ENCODE peak calls at places on chromosome 17, in seven cellular contexts. One of them, this sample, is unnamed.

GRCh38 chr17:54907385-54907784 is 6.7 kb downstream of the TOM1L1 start:
- DNase-seq in glutamatergic neuron: no peak
- DNase-seq in right lobe of liver: no peak
- DNase-seq in psoas muscle: no peak
- DNase-seq in lower lobe of right lung: no peak
- DNase-seq in dorsolateral prefrontal cortex: no peak
- DNase-seq in heart right ventricle: no peak
- DNase-seq in this sample: no peak

GRCh38 chr17:73586153-73586906 is 57.9 kb downstream of the SDK2 start:
- DNase-seq in dorsolateral prefrontal cortex: no peak
- DNase-seq in right lobe of liver: no peak
- DNase-seq in glutamatergic neuron: no peak
- DNase-seq in heart right ventricle: no peak
- DNase-seq in lower lobe of right lung: no peak
- DNase-seq in psoas muscle: no peak
- DNase-seq in this sample: no peak

GRCh38 chr17:57142925-57143324 is 57.9 kb downstream of the AKAP1 start:
- DNase-seq in glutamatergic neuron: no peak
- DNase-seq in psoas muscle: no peak
- DNase-seq in right lobe of liver: no peak
- DNase-seq in lower lobe of right lung: no peak
- DNase-seq in heart right ventricle: no peak
- DNase-seq in dorsolateral prefrontal cortex: no peak
- DNase-seq in this sample: no peak

GRCh38 chr17:80950466-80951120 is 41.0 kb upstream of the CHMP6 start:
- DNase-seq in glutamatergic neuron: no peak
- DNase-seq in heart right ventricle: no peak
- DNase-seq in right lobe of liver: no peak
- DNase-seq in lower lobe of right lung: peak; percentile 30
- DNase-seq in psoas muscle: peak; percentile 36
- DNase-seq in dorsolateral prefrontal cortex: no peak
- DNase-seq in this sample: peak; percentile 8

GRCh38 chr17:77501751-77502625 is 361.2 kb downstream of the SEC14L1 start:
- DNase-seq in dorsolateral prefrontal cortex: peak; percentile 20
- DNase-seq in psoas muscle: peak; percentile 40
- DNase-seq in right lobe of liver: peak; percentile 33
- DNase-seq in glutamatergic neuron: no peak
- DNase-seq in heart right ventricle: no peak
- DNase-seq in lower lobe of right lung: no peak
- DNase-seq in this sample: no peak

GRCh38 chr17:29412780-29413565 is 22.8 kb downstream of the TAOK1 start:
- DNase-seq in heart right ventricle: no peak
- DNase-seq in dorsolateral prefrontal cortex: no peak
- DNase-seq in right lobe of liver: no peak
- DNase-seq in psoas muscle: no peak
- DNase-seq in lower lobe of right lung: no peak
- DNase-seq in glutamatergic neuron: no peak
- DNase-seq in this sample: no peak

GRCh38 chr17:43438626-43439529 is 40.1 kb downstream of the ARL4D start:
- DNase-seq in heart right ventricle: no peak
- DNase-seq in glutamatergic neuron: peak; percentile 55
- DNase-seq in psoas muscle: no peak
- DNase-seq in right lobe of liver: no peak
- DNase-seq in dorsolateral prefrontal cortex: no peak
- DNase-seq in lower lobe of right lung: no peak
- DNase-seq in this sample: no peak

GRCh38 chr17:55674107-55674506 is 48.6 kb downstream of the TMEM100 start:
- DNase-seq in glutamatergic neuron: no peak
- DNase-seq in lower lobe of right lung: no peak
- DNase-seq in right lobe of liver: no peak
- DNase-seq in dorsolateral prefrontal cortex: no peak
- DNase-seq in heart right ventricle: no peak
- DNase-seq in psoas muscle: no peak
- DNase-seq in this sample: no peak

GRCh38 chr17:40346061-40346767 is 18.3 kb downstream of the GJD3 start:
- DNase-seq in dorsolateral prefrontal cortex: no peak
- DNase-seq in psoas muscle: no peak
- DNase-seq in glutamatergic neuron: no peak
- DNase-seq in heart right ventricle: no peak
- DNase-seq in lower lobe of right lung: no peak
- DNase-seq in right lobe of liver: no peak
- DNase-seq in this sample: no peak

GRCh38 chr17:51260960-51261958 is 913 bp downstream of the UTP18 start:
- DNase-seq in heart right ventricle: peak; percentile 69
- DNase-seq in psoas muscle: peak; percentile 84
- DNase-seq in lower lobe of right lung: peak; percentile 81
- DNase-seq in dorsolateral prefrontal cortex: peak; percentile 60
- DNase-seq in right lobe of liver: peak; percentile 80
- DNase-seq in glutamatergic neuron: peak; percentile 90
- DNase-seq in this sample: peak; percentile 79

GRCh38 chr17:66691644-66692500 is 143.0 kb upstream of the CACNG5 start:
- DNase-seq in heart right ventricle: no peak
- DNase-seq in psoas muscle: no peak
- DNase-seq in right lobe of liver: no peak
- DNase-seq in glutamatergic neuron: no peak
- DNase-seq in dorsolateral prefrontal cortex: no peak
- DNase-seq in lower lobe of right lung: peak; percentile 57
- DNase-seq in this sample: no peak

GRCh38 chr17:29617481-29618271 is 5.0 kb downstream of the CORO6 start:
- DNase-seq in glutamatergic neuron: peak; percentile 74
- DNase-seq in psoas muscle: peak; percentile 88
- DNase-seq in right lobe of liver: peak; percentile 88
- DNase-seq in lower lobe of right lung: peak; percentile 92
- DNase-seq in heart right ventricle: peak; percentile 82
- DNase-seq in dorsolateral prefrontal cortex: peak; percentile 80
- DNase-seq in this sample: no peak

GRCh38 chr17:39547713-39548478 is 59.8 kb downstream of the NEUROD2 start:
- DNase-seq in psoas muscle: peak; percentile 83
- DNase-seq in right lobe of liver: peak; percentile 60
- DNase-seq in dorsolateral prefrontal cortex: peak; percentile 82
- DNase-seq in heart right ventricle: peak; percentile 69
- DNase-seq in glutamatergic neuron: peak; percentile 86
- DNase-seq in lower lobe of right lung: peak; percentile 72
- DNase-seq in this sample: peak; percentile 85

GRCh38 chr17:77528516-77529327 is 388.0 kb downstream of the SEC14L1 start:
- DNase-seq in right lobe of liver: no peak
- DNase-seq in heart right ventricle: peak; percentile 42
- DNase-seq in psoas muscle: peak; percentile 46
- DNase-seq in glutamatergic neuron: peak; percentile 81
- DNase-seq in lower lobe of right lung: no peak
- DNase-seq in dorsolateral prefrontal cortex: peak; percentile 65
- DNase-seq in this sample: peak; percentile 50

GRCh38 chr17:57234252-57235092 is 21.9 kb upstream of the MSI2 start:
- DNase-seq in psoas muscle: no peak
- DNase-seq in right lobe of liver: no peak
- DNase-seq in glutamatergic neuron: no peak
- DNase-seq in dorsolateral prefrontal cortex: no peak
- DNase-seq in heart right ventricle: no peak
- DNase-seq in lower lobe of right lung: no peak
- DNase-seq in this sample: no peak

GRCh38 chr17:67718325-67718941 is 697 bp downstream of the NOL11 start:
- DNase-seq in glutamatergic neuron: no peak
- DNase-seq in heart right ventricle: no peak
- DNase-seq in right lobe of liver: no peak
- DNase-seq in psoas muscle: no peak
- DNase-seq in dorsolateral prefrontal cortex: no peak
- DNase-seq in lower lobe of right lung: no peak
- DNase-seq in this sample: no peak

GRCh38 chr17:30570191-30570590 is 93.0 kb downstream of the GOSR1 start:
- DNase-seq in heart right ventricle: no peak
- DNase-seq in dorsolateral prefrontal cortex: no peak
- DNase-seq in lower lobe of right lung: no peak
- DNase-seq in right lobe of liver: no peak
- DNase-seq in psoas muscle: peak; percentile 1
- DNase-seq in glutamatergic neuron: no peak
- DNase-seq in this sample: no peak

GRCh38 chr17:61009619-61010018 is 332.0 kb downstream of the BCAS3 start:
- DNase-seq in lower lobe of right lung: no peak
- DNase-seq in glutamatergic neuron: no peak
- DNase-seq in right lobe of liver: no peak
- DNase-seq in psoas muscle: no peak
- DNase-seq in dorsolateral prefrontal cortex: no peak
- DNase-seq in heart right ventricle: no peak
- DNase-seq in this sample: no peak

DNA sequence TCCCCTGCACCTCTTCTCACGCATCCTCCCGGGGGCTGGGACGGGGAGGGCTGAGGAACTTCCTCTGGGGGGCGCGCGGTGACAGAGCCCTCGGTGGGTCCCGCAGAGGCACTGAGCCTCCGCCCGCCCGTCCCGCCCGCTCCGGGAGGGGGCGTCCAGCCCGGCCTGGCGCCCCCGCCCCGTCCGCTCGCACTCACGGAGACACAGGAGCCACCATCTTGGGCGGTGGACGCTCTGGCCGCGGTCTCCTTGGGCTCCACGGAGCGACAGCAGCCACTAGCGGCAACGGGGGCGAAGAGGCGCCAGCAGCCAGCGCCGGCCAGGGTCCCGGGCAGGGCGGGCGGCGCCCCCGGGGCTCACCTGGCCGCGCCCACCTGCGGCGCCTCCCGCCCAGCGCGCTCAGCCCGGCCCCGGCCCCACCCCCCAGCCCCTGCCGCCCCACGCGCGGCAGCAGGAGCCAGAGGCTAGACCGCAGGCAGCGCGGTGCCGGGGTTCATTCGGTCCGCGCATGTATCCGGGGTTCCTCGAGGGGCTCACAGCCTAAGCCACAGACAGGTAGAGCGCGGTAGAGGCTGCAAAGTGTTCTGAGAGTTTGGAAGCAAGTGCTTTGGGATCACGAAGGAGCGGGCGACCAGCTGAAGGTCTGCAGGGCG is at the start of gene C17orf113:
- DNase-seq in glutamatergic neuron: peak; percentile 80
- DNase-seq in right lobe of liver: no peak
- DNase-seq in psoas muscle: peak; percentile 82
- DNase-seq in lower lobe of right lung: peak; percentile 71
- DNase-seq in dorsolateral prefrontal cortex: peak; percentile 69
- DNase-seq in heart right ventricle: peak; percentile 59
- DNase-seq in this sample: peak; percentile 52
- TF ChIP-seq CTCF in glutamatergic neuron: peak; percentile 32
- TF ChIP-seq CTCF in right lobe of liver: peak; percentile 22
- TF ChIP-seq CTCF in psoas muscle: peak; percentile 44
- TF ChIP-seq CTCF in lower lobe of right lung: peak; percentile 35
- TF ChIP-seq CTCF in dorsolateral prefrontal cortex: peak; percentile 22
- TF ChIP-seq CTCF in heart right ventricle: peak; percentile 47
- TF ChIP-seq CTCF in this sample: peak; percentile 32

GRCh38 chr17:48051706-48052486 is 3.7 kb downstream of the NFE2L1 start:
- DNase-seq in heart right ventricle: peak; percentile 55
- DNase-seq in psoas muscle: peak; percentile 86
- DNase-seq in right lobe of liver: peak; percentile 82
- DNase-seq in lower lobe of right lung: no peak
- DNase-seq in dorsolateral prefrontal cortex: no peak
- DNase-seq in glutamatergic neuron: no peak
- DNase-seq in this sample: no peak
- TF ChIP-seq CTCF in heart right ventricle: peak; percentile 33
- TF ChIP-seq CTCF in psoas muscle: no peak
- TF ChIP-seq CTCF in right lobe of liver: no peak
- TF ChIP-seq CTCF in lower lobe of right lung: no peak
- TF ChIP-seq CTCF in dorsolateral prefrontal cortex: no peak
- TF ChIP-seq CTCF in glutamatergic neuron: no peak
- TF ChIP-seq CTCF in this sample: no peak

GRCh38 chr17:38456031-38456815 is 28.0 kb downstream of the ARHGAP23 start:
- DNase-seq in right lobe of liver: peak; percentile 26
- DNase-seq in glutamatergic neuron: no peak
- DNase-seq in heart right ventricle: no peak
- DNase-seq in psoas muscle: no peak
- DNase-seq in dorsolateral prefrontal cortex: no peak
- DNase-seq in lower lobe of right lung: no peak
- DNase-seq in this sample: no peak
- TF ChIP-seq CTCF in right lobe of liver: no peak
- TF ChIP-seq CTCF in glutamatergic neuron: no peak
- TF ChIP-seq CTCF in heart right ventricle: no peak
- TF ChIP-seq CTCF in psoas muscle: no peak
- TF ChIP-seq CTCF in dorsolateral prefrontal cortex: no peak
- TF ChIP-seq CTCF in lower lobe of right lung: peak; percentile 6
- TF ChIP-seq CTCF in this sample: peak; percentile 49

DNA sequence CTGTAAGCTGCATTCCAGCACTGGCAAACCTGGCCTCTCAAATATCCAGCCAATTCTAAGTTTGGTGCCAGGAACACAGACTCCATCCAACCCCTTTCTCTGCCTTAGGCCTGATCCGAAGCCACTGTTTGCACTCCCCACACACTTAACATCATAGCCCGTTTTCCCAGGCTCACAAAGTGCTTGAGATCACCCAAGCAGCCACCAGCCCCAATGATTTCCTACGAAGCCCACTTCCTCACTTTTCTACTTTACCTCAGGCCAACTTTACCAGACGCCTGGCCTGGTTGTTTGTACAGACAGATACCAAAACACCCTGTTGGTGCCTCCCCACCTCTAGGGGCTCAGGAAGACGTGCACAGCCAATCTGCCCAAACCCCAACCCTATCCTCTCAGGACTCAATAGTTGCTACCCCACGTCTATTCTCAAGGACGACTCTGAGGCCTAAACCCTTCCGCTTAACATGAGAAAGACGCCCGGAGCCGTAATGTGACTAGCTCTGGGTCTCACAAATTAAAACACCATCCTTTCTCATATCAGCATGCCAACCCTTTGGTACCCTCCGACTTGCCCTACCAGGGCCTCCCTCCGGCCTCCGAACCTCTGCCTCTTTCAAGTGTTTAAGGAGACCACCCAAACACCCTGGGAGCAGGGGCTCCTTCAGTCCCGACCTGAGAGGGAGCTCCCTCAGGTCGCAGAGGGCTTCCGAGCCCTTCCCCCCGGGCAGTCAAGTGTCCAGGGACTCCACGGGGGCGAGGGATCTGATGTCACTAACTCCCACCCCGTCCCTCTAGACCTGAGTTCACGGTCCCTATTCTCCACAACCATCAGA is 3.4 kb upstream of the PER1 start:
- DNase-seq in psoas muscle: no peak
- DNase-seq in heart right ventricle: no peak
- DNase-seq in right lobe of liver: no peak
- DNase-seq in dorsolateral prefrontal cortex: no peak
- DNase-seq in lower lobe of right lung: peak; percentile 45
- DNase-seq in glutamatergic neuron: no peak
- DNase-seq in this sample: no peak
- TF ChIP-seq CTCF in psoas muscle: no peak
- TF ChIP-seq CTCF in heart right ventricle: no peak
- TF ChIP-seq CTCF in right lobe of liver: no peak
- TF ChIP-seq CTCF in dorsolateral prefrontal cortex: no peak
- TF ChIP-seq CTCF in lower lobe of right lung: no peak
- TF ChIP-seq CTCF in glutamatergic neuron: no peak
- TF ChIP-seq CTCF in this sample: no peak

GRCh38 chr17:15091825-15092224 is 173.3 kb downstream of the PMP22 start:
- DNase-seq in right lobe of liver: no peak
- DNase-seq in lower lobe of right lung: no peak
- DNase-seq in glutamatergic neuron: no peak
- DNase-seq in heart right ventricle: no peak
- DNase-seq in psoas muscle: no peak
- DNase-seq in dorsolateral prefrontal cortex: no peak
- DNase-seq in this sample: no peak
- TF ChIP-seq CTCF in right lobe of liver: peak; percentile 8
- TF ChIP-seq CTCF in lower lobe of right lung: no peak
- TF ChIP-seq CTCF in glutamatergic neuron: no peak
- TF ChIP-seq CTCF in heart right ventricle: peak; percentile 9
- TF ChIP-seq CTCF in psoas muscle: no peak
- TF ChIP-seq CTCF in dorsolateral prefrontal cortex: no peak
- TF ChIP-seq CTCF in this sample: no peak

DNA sequence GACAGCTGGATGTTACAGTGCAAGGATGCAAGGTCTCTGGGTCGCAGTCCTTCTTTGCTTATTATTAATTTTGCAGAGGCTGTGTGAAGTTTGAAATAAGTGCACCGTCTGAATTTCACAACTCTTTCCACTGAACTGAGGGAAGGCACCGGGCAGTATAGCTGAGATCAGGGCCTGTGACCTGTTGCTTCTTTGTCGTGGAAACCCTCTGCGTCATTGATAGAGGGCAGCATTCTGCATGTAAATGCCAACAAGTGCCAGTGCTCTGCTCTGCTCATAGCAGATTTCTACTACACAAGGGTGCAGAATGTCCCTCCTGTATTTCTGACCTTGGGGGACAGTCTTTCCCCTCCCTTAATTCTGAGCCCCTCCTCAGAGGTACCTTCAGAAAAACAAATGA is 26.0 kb downstream of the CD300LF start:
- DNase-seq in glutamatergic neuron: no peak
- DNase-seq in right lobe of liver: no peak
- DNase-seq in heart right ventricle: no peak
- DNase-seq in dorsolateral prefrontal cortex: no peak
- DNase-seq in psoas muscle: no peak
- DNase-seq in lower lobe of right lung: no peak
- DNase-seq in this sample: no peak
- TF ChIP-seq CTCF in glutamatergic neuron: no peak
- TF ChIP-seq CTCF in right lobe of liver: no peak
- TF ChIP-seq CTCF in heart right ventricle: no peak
- TF ChIP-seq CTCF in dorsolateral prefrontal cortex: no peak
- TF ChIP-seq CTCF in psoas muscle: no peak
- TF ChIP-seq CTCF in lower lobe of right lung: no peak
- TF ChIP-seq CTCF in this sample: no peak